ENCODE peak calls at places on chromosomes 7 and 10, in five cellular contexts. One of them, this sample, is unnamed.

GRCh38 chr7:65235586-65235985 is 138.1 kb upstream of the ZNF92 start:
- DNase-seq in sigmoid colon: no peak
- DNase-seq in upper lobe of right lung: no peak
- DNase-seq in mammary epithelial cell: no peak
- DNase-seq in stomach: no peak
- DNase-seq in this sample: no peak

GRCh38 chr7:75958802-75959543 is 35.4 kb downstream of the TMEM120A start:
- DNase-seq in stomach: no peak
- DNase-seq in sigmoid colon: no peak
- DNase-seq in mammary epithelial cell: no peak
- DNase-seq in upper lobe of right lung: no peak
- DNase-seq in this sample: no peak

GRCh38 chr7:155559519-155560108 is 13.3 kb upstream of the CNPY1 start:
- DNase-seq in stomach: no peak
- DNase-seq in upper lobe of right lung: no peak
- DNase-seq in mammary epithelial cell: no peak
- DNase-seq in sigmoid colon: no peak
- DNase-seq in this sample: no peak

GRCh38 chr10:116848912-116849270 is 408 bp upstream of the ENO4 start:
- DNase-seq in upper lobe of right lung: no peak
- DNase-seq in stomach: no peak
- DNase-seq in sigmoid colon: no peak
- DNase-seq in mammary epithelial cell: no peak
- DNase-seq in this sample: no peak

GRCh38 chr10:104406715-104407517 is 53.3 kb downstream of the CFAP58 start:
- DNase-seq in sigmoid colon: no peak
- DNase-seq in mammary epithelial cell: peak; percentile 27
- DNase-seq in stomach: no peak
- DNase-seq in upper lobe of right lung: no peak
- DNase-seq in this sample: no peak

GRCh38 chr7:139827042-139827441 is 2.0 kb upstream of the TBXAS1 start:
- DNase-seq in upper lobe of right lung: no peak
- DNase-seq in mammary epithelial cell: no peak
- DNase-seq in sigmoid colon: no peak
- DNase-seq in stomach: no peak
- DNase-seq in this sample: no peak

GRCh38 chr10:98898987-98899386 is 336.7 kb downstream of the HPSE2 start:
- DNase-seq in upper lobe of right lung: no peak
- DNase-seq in mammary epithelial cell: no peak
- DNase-seq in stomach: no peak
- DNase-seq in sigmoid colon: no peak
- DNase-seq in this sample: no peak

GRCh38 chr7:93575555-93576397 is 1.3 kb upstream of the CALCR start:
- DNase-seq in upper lobe of right lung: peak; percentile 51
- DNase-seq in mammary epithelial cell: no peak
- DNase-seq in stomach: no peak
- DNase-seq in sigmoid colon: no peak
- DNase-seq in this sample: no peak

GRCh38 chr10:988667-989545 is 672 bp downstream of the GTPBP4 start:
- DNase-seq in upper lobe of right lung: peak; percentile 52
- DNase-seq in mammary epithelial cell: peak; percentile 27
- DNase-seq in sigmoid colon: no peak
- DNase-seq in stomach: no peak
- DNase-seq in this sample: no peak

GRCh38 chr10:113177163-113177935 is 227.3 kb downstream of the TCF7L2 start:
- DNase-seq in stomach: no peak
- DNase-seq in upper lobe of right lung: no peak
- DNase-seq in mammary epithelial cell: no peak
- DNase-seq in sigmoid colon: no peak
- DNase-seq in this sample: no peak

GRCh38 chr7:105198223-105198622 is 184.2 kb downstream of the KMT2E start:
- DNase-seq in sigmoid colon: no peak
- DNase-seq in mammary epithelial cell: no peak
- DNase-seq in stomach: no peak
- DNase-seq in upper lobe of right lung: no peak
- DNase-seq in this sample: no peak

GRCh38 chr10:61166065-61166464 is 222.1 kb upstream of the RHOBTB1 start:
- DNase-seq in stomach: no peak
- DNase-seq in upper lobe of right lung: no peak
- DNase-seq in sigmoid colon: no peak
- DNase-seq in mammary epithelial cell: no peak
- DNase-seq in this sample: no peak

GRCh38 chr10:72379062-72379461 is 24.3 kb upstream of the DNAJB12 start:
- DNase-seq in sigmoid colon: no peak
- DNase-seq in upper lobe of right lung: no peak
- DNase-seq in mammary epithelial cell: no peak
- DNase-seq in stomach: no peak
- DNase-seq in this sample: no peak

GRCh38 chr7:39089194-39089593 is 111.5 kb downstream of the POU6F2 start:
- DNase-seq in upper lobe of right lung: no peak
- DNase-seq in mammary epithelial cell: no peak
- DNase-seq in stomach: no peak
- DNase-seq in sigmoid colon: no peak
- DNase-seq in this sample: no peak

GRCh38 chr7:6558837-6559236 is 7.6 kb upstream of the GRID2IP start:
- DNase-seq in upper lobe of right lung: no peak
- DNase-seq in mammary epithelial cell: peak; percentile 22
- DNase-seq in sigmoid colon: no peak
- DNase-seq in stomach: no peak
- DNase-seq in this sample: no peak

GRCh38 chr7:83934118-83934734 is 260.4 kb downstream of the SEMA3A start:
- DNase-seq in stomach: no peak
- DNase-seq in mammary epithelial cell: no peak
- DNase-seq in sigmoid colon: no peak
- DNase-seq in upper lobe of right lung: no peak
- DNase-seq in this sample: no peak

GRCh38 chr7:45897042-45897690 is 8.9 kb downstream of the IGFBP1 start:
- DNase-seq in sigmoid colon: no peak
- DNase-seq in mammary epithelial cell: peak; percentile 62
- DNase-seq in stomach: no peak
- DNase-seq in upper lobe of right lung: no peak
- DNase-seq in this sample: no peak

GRCh38 chr10:8306685-8307364 is 252.3 kb downstream of the GATA3 start:
- DNase-seq in stomach: no peak
- DNase-seq in sigmoid colon: no peak
- DNase-seq in mammary epithelial cell: peak; percentile 58
- DNase-seq in upper lobe of right lung: no peak
- DNase-seq in this sample: no peak

GRCh38 chr7:99562832-99563231 is 4.4 kb downstream of the ZNF655 start:
- DNase-seq in mammary epithelial cell: peak; percentile 97
- DNase-seq in stomach: no peak
- DNase-seq in sigmoid colon: no peak
- DNase-seq in upper lobe of right lung: no peak
- DNase-seq in this sample: no peak

GRCh38 chr7:41189866-41190265 is 513.0 kb downstream of the INHBA start:
- DNase-seq in upper lobe of right lung: no peak
- DNase-seq in sigmoid colon: no peak
- DNase-seq in mammary epithelial cell: peak; percentile 97
- DNase-seq in stomach: no peak
- DNase-seq in this sample: no peak

GRCh38 chr7:74371381-74372059 is 82.2 kb upstream of the GTF2IRD1 start:
- DNase-seq in mammary epithelial cell: no peak
- DNase-seq in sigmoid colon: no peak
- DNase-seq in upper lobe of right lung: no peak
- DNase-seq in stomach: peak; percentile 66
- DNase-seq in this sample: no peak

GRCh38 chr7:74399006-74399405 is 54.7 kb upstream of the GTF2IRD1 start:
- DNase-seq in mammary epithelial cell: no peak
- DNase-seq in upper lobe of right lung: no peak
- DNase-seq in sigmoid colon: peak; percentile 60
- DNase-seq in stomach: no peak
- DNase-seq in this sample: no peak

GRCh38 chr7:27670676-27671075 is 8.0 kb upstream of the HIBADH start:
- DNase-seq in upper lobe of right lung: no peak
- DNase-seq in mammary epithelial cell: no peak
- DNase-seq in sigmoid colon: no peak
- DNase-seq in stomach: no peak
- DNase-seq in this sample: no peak

GRCh38 chr7:142440219-142441073 is 182.6 kb upstream of the PRSS58 start:
- DNase-seq in stomach: no peak
- DNase-seq in mammary epithelial cell: peak; percentile 48
- DNase-seq in sigmoid colon: no peak
- DNase-seq in upper lobe of right lung: no peak
- DNase-seq in this sample: no peak

GRCh38 chr7:84701524-84702306 is 485.1 kb downstream of the SEMA3D start:
- DNase-seq in upper lobe of right lung: no peak
- DNase-seq in mammary epithelial cell: peak; percentile 36
- DNase-seq in stomach: peak; percentile 31
- DNase-seq in sigmoid colon: no peak
- DNase-seq in this sample: no peak

GRCh38 chr10:17616403-17617030 is 657 bp downstream of the HACD1 start:
- DNase-seq in sigmoid colon: peak; percentile 90
- DNase-seq in stomach: peak; percentile 83
- DNase-seq in upper lobe of right lung: peak; percentile 95
- DNase-seq in mammary epithelial cell: peak; percentile 56
- DNase-seq in this sample: peak; percentile 68

GRCh38 chr10:13669182-13669860 is 82.6 kb downstream of the PRPF18 start:
- DNase-seq in upper lobe of right lung: no peak
- DNase-seq in mammary epithelial cell: no peak
- DNase-seq in sigmoid colon: peak; percentile 22
- DNase-seq in stomach: no peak
- DNase-seq in this sample: no peak
- H3K36me3 ChIP-seq in upper lobe of right lung: peaks cover 36% of the 10 kb centered on the region
- H3K36me3 ChIP-seq in mammary epithelial cell: peaks cover 21% of the 10 kb centered on the region
- H3K36me3 ChIP-seq in sigmoid colon: no peaks in the 10 kb centered on the region
- H3K36me3 ChIP-seq in stomach: peaks cover 77% of the 10 kb centered on the region
- H3K36me3 ChIP-seq in this sample: peaks cover 50% of the 10 kb centered on the region

GRCh38 chr10:130137659-130138478 is 1.7 kb downstream of the GLRX3 start:
- DNase-seq in upper lobe of right lung: no peak
- DNase-seq in mammary epithelial cell: no peak
- DNase-seq in stomach: no peak
- DNase-seq in sigmoid colon: no peak
- DNase-seq in this sample: no peak

GRCh38 chr10:130138479-130138866 is 2.3 kb downstream of the GLRX3 start:
- DNase-seq in mammary epithelial cell: peak; percentile 96
- DNase-seq in sigmoid colon: no peak
- DNase-seq in upper lobe of right lung: no peak
- DNase-seq in stomach: no peak
- DNase-seq in this sample: no peak

GRCh38 chr10:130135676-130136213 is 446 bp upstream of the GLRX3 start:
- DNase-seq in stomach: no peak
- DNase-seq in sigmoid colon: no peak
- DNase-seq in upper lobe of right lung: no peak
- DNase-seq in mammary epithelial cell: no peak
- DNase-seq in this sample: no peak

GRCh38 chr10:130136214-130137076 is at the start of gene GLRX3:
- DNase-seq in mammary epithelial cell: peak; percentile 81
- DNase-seq in upper lobe of right lung: peak; percentile 96
- DNase-seq in stomach: peak; percentile 92
- DNase-seq in sigmoid colon: peak; percentile 92
- DNase-seq in this sample: peak; percentile 70

DNA sequence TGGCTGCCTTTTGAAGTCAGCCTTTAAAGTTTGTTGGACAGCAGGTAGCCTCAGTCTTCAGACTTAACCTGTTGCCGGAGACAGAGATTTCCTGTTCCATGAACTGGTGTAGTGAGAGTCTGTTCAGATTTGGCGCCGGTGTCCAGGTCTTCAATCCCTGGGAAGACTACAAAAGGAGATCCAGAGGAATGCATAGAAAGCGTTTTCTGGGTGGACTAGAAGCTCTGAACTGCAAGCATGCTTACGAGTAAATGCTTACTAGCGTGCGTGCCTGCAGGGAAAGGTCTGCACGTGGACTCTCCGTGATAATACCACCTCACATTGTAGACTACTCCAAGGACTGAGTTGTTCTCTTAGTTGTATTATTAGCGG is 872 bp downstream of the GLRX3 start:
- DNase-seq in sigmoid colon: no peak
- DNase-seq in mammary epithelial cell: peak; percentile 42
- DNase-seq in upper lobe of right lung: no peak
- DNase-seq in stomach: no peak
- DNase-seq in this sample: no peak
- H3K4me1 ChIP-seq in sigmoid colon: peaks cover 57% of the 10 kb centered on the region
- H3K4me1 ChIP-seq in mammary epithelial cell: peaks cover 28% of the 10 kb centered on the region
- H3K4me1 ChIP-seq in upper lobe of right lung: peaks cover 27% of the 10 kb centered on the region
- H3K4me1 ChIP-seq in stomach: peaks cover 38% of the 10 kb centered on the region
- H3K4me1 ChIP-seq in this sample: peaks cover 19% of the 10 kb centered on the region

GRCh38 chr7:102234801-102235550 is 51.7 kb upstream of the SH2B2 start:
- DNase-seq in sigmoid colon: no peak
- DNase-seq in stomach: no peak
- DNase-seq in upper lobe of right lung: no peak
- DNase-seq in mammary epithelial cell: no peak
- DNase-seq in this sample: no peak

GRCh38 chr7:102236592-102237287 is 49.9 kb upstream of the SH2B2 start:
- DNase-seq in stomach: peak; percentile 68
- DNase-seq in mammary epithelial cell: peak; percentile 44
- DNase-seq in sigmoid colon: peak; percentile 75
- DNase-seq in upper lobe of right lung: no peak
- DNase-seq in this sample: no peak

GRCh38 chr7:102239206-102239820 is 47.4 kb upstream of the SH2B2 start:
- DNase-seq in sigmoid colon: no peak
- DNase-seq in stomach: no peak
- DNase-seq in upper lobe of right lung: no peak
- DNase-seq in mammary epithelial cell: no peak
- DNase-seq in this sample: no peak

GRCh38 chr7:102234131-102234530 is 52.5 kb upstream of the SH2B2 start:
- DNase-seq in sigmoid colon: no peak
- DNase-seq in mammary epithelial cell: no peak
- DNase-seq in stomach: no peak
- DNase-seq in upper lobe of right lung: no peak
- DNase-seq in this sample: no peak

GRCh38 chr7:102236102-102236501 is 50.6 kb upstream of the SH2B2 start:
- DNase-seq in stomach: no peak
- DNase-seq in sigmoid colon: no peak
- DNase-seq in upper lobe of right lung: no peak
- DNase-seq in mammary epithelial cell: no peak
- DNase-seq in this sample: no peak
- H3K36me3 ChIP-seq in stomach: peaks cover 83% of the 10 kb centered on the region
- H3K36me3 ChIP-seq in sigmoid colon: peaks cover 10% of the 10 kb centered on the region
- H3K36me3 ChIP-seq in upper lobe of right lung: peaks cover 55% of the 10 kb centered on the region
- H3K36me3 ChIP-seq in mammary epithelial cell: no peaks in the 10 kb centered on the region
- H3K36me3 ChIP-seq in this sample: peaks cover 23% of the 10 kb centered on the region

DNA sequence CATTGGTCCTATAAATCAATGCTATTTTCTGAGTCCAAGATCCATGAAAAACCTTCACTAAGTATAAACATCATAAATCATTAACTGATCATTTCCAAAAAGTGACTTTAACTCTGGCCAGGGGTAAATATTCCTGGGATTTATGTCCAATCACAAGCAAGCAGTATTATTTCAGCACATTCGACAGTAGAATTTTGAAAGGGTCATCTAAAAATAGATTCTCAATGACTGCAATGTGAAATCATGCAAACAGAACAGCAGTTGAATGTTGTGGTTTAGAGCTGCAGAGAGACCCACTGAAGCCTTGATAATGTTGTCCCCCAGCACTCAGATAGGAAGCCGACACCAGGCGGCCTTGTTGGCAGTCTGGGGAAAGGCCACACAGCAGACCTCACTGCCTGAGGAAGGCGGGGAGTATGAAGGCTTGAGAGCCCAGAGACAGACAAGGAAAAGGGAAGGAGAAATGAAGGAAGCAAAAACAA is 38.1 kb downstream of the FAM107B start:
- DNase-seq in mammary epithelial cell: no peak
- DNase-seq in sigmoid colon: peak; percentile 76
- DNase-seq in upper lobe of right lung: no peak
- DNase-seq in stomach: no peak
- DNase-seq in this sample: no peak
- H3K4me1 ChIP-seq in mammary epithelial cell: no peaks in the 10 kb centered on the region
- H3K4me1 ChIP-seq in sigmoid colon: peaks cover 39% of the 10 kb centered on the region
- H3K4me1 ChIP-seq in upper lobe of right lung: peaks cover 17% of the 10 kb centered on the region
- H3K4me1 ChIP-seq in stomach: peaks cover 8% of the 10 kb centered on the region
- H3K4me1 ChIP-seq in this sample: peaks cover 35% of the 10 kb centered on the region